ENCODE peak calls at places on chromosomes 1 and 21, in six cellular contexts. W is NCI-H1105 treated with DMSO at 0.1 percent for 48 hours, K is stromal cell of bone marrow, V is NCI-H2029, U is caudate nucleus, L is SK-MEL-5. P is an unnamed sample.

GRCh38 chr1:110671323-110671722 is 3.4 kb downstream of the KCNA3 start:
- DNase-seq in L (no peak), K (no peak), W (peak; percentile 33), U (no peak), V (no peak), P (no peak)

GRCh38 chr21:21384977-21385376 is 386.8 kb downstream of the NCAM2 start:
- DNase-seq in U (no peak), V (no peak), L (no peak), W (no peak), K (no peak), P (no peak)

GRCh38 chr1:198261886-198262285 is 105.1 kb downstream of the NEK7 start:
- DNase-seq in K (no peak), V (no peak), W (no peak), L (no peak), U (no peak), P (no peak)

GRCh38 chr1:61825398-61825797 is 83.1 kb downstream of the PATJ start:
- DNase-seq in L (no peak), K (no peak), V (no peak), U (no peak), W (no peak), P (no peak)

GRCh38 chr1:213335084-213335483 is 284.0 kb downstream of the RPS6KC1 start:
- DNase-seq in U (no peak), W (peak; percentile 93), K (no peak), V (no peak), L (no peak), P (no peak)

GRCh38 chr1:29236993-29237905 is 927 bp downstream of the PTPRU start:
- DNase-seq in K (no peak), U (no peak), W (no peak), L (no peak), V (no peak), P (no peak)

GRCh38 chr1:172287207-172287606 is 133.3 kb upstream of the C1orf105 start:
- DNase-seq in K (peak; percentile 78), V (no peak), L (no peak), U (no peak), W (no peak), P (no peak)

GRCh38 chr21:39971961-39972360 is 104.7 kb downstream of the PCP4 start:
- DNase-seq in V (no peak), L (no peak), W (no peak), K (no peak), U (no peak), P (no peak)

GRCh38 chr1:25727819-25728286 is 72.1 kb upstream of the SELENON start:
- DNase-seq in V (peak; percentile 26), L (no peak), K (no peak), U (peak; percentile 21), W (peak; percentile 58), P (peak; percentile 32)

GRCh38 chr1:181893937-181894336 is 167.6 kb downstream of the ZNF648 start:
- DNase-seq in K (no peak), U (no peak), L (no peak), V (no peak), W (no peak), P (no peak)

GRCh38 chr1:2451744-2452582 is 24.1 kb upstream of the PLCH2 start:
- DNase-seq in L (no peak), U (peak; percentile 13), K (peak; percentile 74), W (no peak), V (no peak), P (no peak)

GRCh38 chr1:23483327-23484252 is at the start of gene ASAP3:
- DNase-seq in U (peak; percentile 9), L (no peak), V (peak; percentile 5), K (no peak), W (peak; percentile 26), P (no peak)

P was measured in anterior cingulate cortex.